ENCODE peak calls at places on chromosomes 6 and 20, in five cellular contexts. One of them, this sample, is unnamed.

GRCh38 chr6:34246563-34247391 is 2.0 kb downstream of the SMIM29 start:
- DNase-seq in OCI-LY7: peak; percentile 73
- DNase-seq in cardiac muscle cell: peak; percentile 47
- DNase-seq in CD4-positive, alpha-beta T cell: peak; percentile 29
- DNase-seq in tibial artery: no peak
- DNase-seq in this sample: no peak

GRCh38 chr6:91087864-91088263 is 501.0 kb upstream of the MAP3K7 start:
- DNase-seq in OCI-LY7: no peak
- DNase-seq in cardiac muscle cell: no peak
- DNase-seq in CD4-positive, alpha-beta T cell: no peak
- DNase-seq in tibial artery: no peak
- DNase-seq in this sample: no peak

GRCh38 chr6:41705329-41705995 is 29.9 kb downstream of the TFEB start:
- DNase-seq in OCI-LY7: no peak
- DNase-seq in cardiac muscle cell: no peak
- DNase-seq in CD4-positive, alpha-beta T cell: no peak
- DNase-seq in tibial artery: no peak
- DNase-seq in this sample: no peak

GRCh38 chr6:36724514-36725385 is 27.1 kb downstream of the RAB44 start:
- DNase-seq in OCI-LY7: peak; percentile 64
- DNase-seq in cardiac muscle cell: peak; percentile 79
- DNase-seq in CD4-positive, alpha-beta T cell: no peak
- DNase-seq in tibial artery: peak; percentile 68
- DNase-seq in this sample: peak; percentile 7

GRCh38 chr6:108915258-108915657 is 67.0 kb downstream of the ARMC2 start:
- DNase-seq in OCI-LY7: no peak
- DNase-seq in cardiac muscle cell: no peak
- DNase-seq in CD4-positive, alpha-beta T cell: no peak
- DNase-seq in tibial artery: no peak
- DNase-seq in this sample: no peak

GRCh38 chr20:36969478-36970186 is 18.1 kb upstream of the SAMHD1 start:
- DNase-seq in OCI-LY7: no peak
- DNase-seq in cardiac muscle cell: no peak
- DNase-seq in CD4-positive, alpha-beta T cell: peak; percentile 30
- DNase-seq in tibial artery: no peak
- DNase-seq in this sample: no peak

GRCh38 chr20:17226410-17227198 is at the start of gene PCSK2:
- DNase-seq in OCI-LY7: no peak
- DNase-seq in cardiac muscle cell: peak; percentile 92
- DNase-seq in CD4-positive, alpha-beta T cell: no peak
- DNase-seq in tibial artery: no peak
- DNase-seq in this sample: peak; percentile 29

GRCh38 chr20:61807426-61808160 is 258.1 kb downstream of the TAF4 start:
- DNase-seq in OCI-LY7: no peak
- DNase-seq in cardiac muscle cell: no peak
- DNase-seq in CD4-positive, alpha-beta T cell: no peak
- DNase-seq in tibial artery: no peak
- DNase-seq in this sample: no peak

GRCh38 chr20:22921595-22922421 is 113.3 kb upstream of the SSTR4 start:
- DNase-seq in OCI-LY7: no peak
- DNase-seq in cardiac muscle cell: no peak
- DNase-seq in CD4-positive, alpha-beta T cell: no peak
- DNase-seq in tibial artery: no peak
- DNase-seq in this sample: no peak

GRCh38 chr6:152062476-152062875 is 255.0 kb downstream of the ESR1 start:
- DNase-seq in OCI-LY7: no peak
- DNase-seq in cardiac muscle cell: no peak
- DNase-seq in CD4-positive, alpha-beta T cell: no peak
- DNase-seq in tibial artery: no peak
- DNase-seq in this sample: no peak

GRCh38 chr6:25278914-25279747 is at the start of gene CARMIL1:
- DNase-seq in OCI-LY7: peak; percentile 89
- DNase-seq in cardiac muscle cell: peak; percentile 90
- DNase-seq in CD4-positive, alpha-beta T cell: peak; percentile 51
- DNase-seq in tibial artery: peak; percentile 76
- DNase-seq in this sample: peak; percentile 76

DNA sequence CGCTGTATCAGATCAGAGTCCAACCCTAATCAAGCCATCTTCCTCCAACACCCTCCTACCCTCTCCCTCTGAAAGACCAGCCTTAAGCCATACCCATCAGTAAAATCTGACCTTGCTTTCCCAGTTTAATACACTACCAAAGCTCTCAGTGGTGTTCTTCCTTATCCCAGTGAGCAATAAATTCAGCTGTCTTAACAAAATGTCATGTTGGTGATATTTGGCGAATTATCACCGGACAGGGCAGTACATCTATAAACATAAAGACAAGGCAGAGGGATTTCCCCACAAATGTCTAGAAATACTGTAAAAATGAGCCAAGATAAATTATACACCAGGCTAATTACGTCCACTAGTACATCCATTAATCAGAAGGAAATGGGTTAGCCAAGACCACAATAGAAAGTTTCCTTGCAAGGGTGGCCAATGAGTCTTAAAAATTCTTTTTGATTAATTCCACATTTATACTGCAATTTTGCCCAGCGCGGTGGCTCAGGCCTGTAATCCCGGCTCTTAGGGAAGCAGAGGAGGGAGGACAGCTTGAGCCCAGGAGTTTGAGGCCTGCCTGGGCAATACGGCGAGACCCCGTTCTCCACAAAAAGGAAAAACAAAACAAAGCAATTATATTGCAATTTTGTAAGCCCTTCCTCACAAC is 905 bp downstream of the RARS2 start:
- DNase-seq in OCI-LY7: no peak
- DNase-seq in cardiac muscle cell: no peak
- DNase-seq in CD4-positive, alpha-beta T cell: no peak
- DNase-seq in tibial artery: no peak
- DNase-seq in this sample: no peak
- H3K27ac ChIP-seq in OCI-LY7: peak overlapping the region; percentile 29
- H3K27ac ChIP-seq in cardiac muscle cell: no peak overlapping the region
- H3K27ac ChIP-seq in CD4-positive, alpha-beta T cell: no peak overlapping the region
- H3K27ac ChIP-seq in tibial artery: peak overlapping the region; percentile 89
- H3K27ac ChIP-seq in this sample: no peak overlapping the region

DNA sequence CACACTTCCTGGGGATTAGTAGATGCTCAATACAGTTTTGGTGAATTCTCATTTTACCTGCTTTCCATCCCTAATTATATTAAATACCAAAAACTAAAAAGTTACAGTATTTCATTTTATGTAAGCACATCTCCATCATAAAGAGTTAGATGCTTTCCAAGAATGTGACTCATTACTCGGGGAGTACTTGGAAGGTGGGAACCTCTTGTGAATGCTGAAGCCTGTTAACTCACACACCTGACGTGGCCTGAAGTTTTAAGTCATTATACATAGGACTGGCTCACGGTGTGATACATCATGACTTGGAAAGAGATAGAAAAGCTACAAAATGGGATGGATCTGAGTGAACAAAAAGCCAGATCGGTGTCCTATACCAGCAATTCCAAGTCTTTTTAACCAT is 2.2 kb upstream of the OSER1 start:
- DNase-seq in OCI-LY7: no peak
- DNase-seq in cardiac muscle cell: no peak
- DNase-seq in CD4-positive, alpha-beta T cell: no peak
- DNase-seq in tibial artery: no peak
- DNase-seq in this sample: no peak
- H3K27ac ChIP-seq in OCI-LY7: no peak overlapping the region
- H3K27ac ChIP-seq in cardiac muscle cell: no peak overlapping the region
- H3K27ac ChIP-seq in CD4-positive, alpha-beta T cell: no peak overlapping the region
- H3K27ac ChIP-seq in tibial artery: peak overlapping the region; percentile 93
- H3K27ac ChIP-seq in this sample: no peak overlapping the region

GRCh38 chr20:49675368-49676151 is 38.1 kb downstream of the B4GALT5 start:
- DNase-seq in OCI-LY7: no peak
- DNase-seq in cardiac muscle cell: no peak
- DNase-seq in CD4-positive, alpha-beta T cell: no peak
- DNase-seq in tibial artery: no peak
- DNase-seq in this sample: no peak
- H3K27ac ChIP-seq in OCI-LY7: no peak overlapping the region
- H3K27ac ChIP-seq in cardiac muscle cell: no peak overlapping the region
- H3K27ac ChIP-seq in CD4-positive, alpha-beta T cell: no peak overlapping the region
- H3K27ac ChIP-seq in tibial artery: no peak overlapping the region
- H3K27ac ChIP-seq in this sample: no peak overlapping the region

GRCh38 chr6:47309326-47310130 is at the start of gene TNFRSF21:
- DNase-seq in OCI-LY7: peak; percentile 93
- DNase-seq in cardiac muscle cell: peak; percentile 93
- DNase-seq in CD4-positive, alpha-beta T cell: peak; percentile 45
- DNase-seq in tibial artery: peak; percentile 87
- DNase-seq in this sample: peak; percentile 86
- H3K27ac ChIP-seq in OCI-LY7: peak within 1 kb of the TSS; percentile 62
- H3K27ac ChIP-seq in cardiac muscle cell: no peak within 1 kb of the TSS
- H3K27ac ChIP-seq in CD4-positive, alpha-beta T cell: no peak within 1 kb of the TSS
- H3K27ac ChIP-seq in tibial artery: no peak within 1 kb of the TSS
- H3K27ac ChIP-seq in this sample: peak within 1 kb of the TSS; percentile 59

GRCh38 chr6:44123544-44123943 is 3.7 kb downstream of the MRPL14 start:
- DNase-seq in OCI-LY7: no peak
- DNase-seq in cardiac muscle cell: no peak
- DNase-seq in CD4-positive, alpha-beta T cell: no peak
- DNase-seq in tibial artery: no peak
- DNase-seq in this sample: no peak
- H3K27ac ChIP-seq in OCI-LY7: no peak overlapping the region
- H3K27ac ChIP-seq in cardiac muscle cell: no peak overlapping the region
- H3K27ac ChIP-seq in CD4-positive, alpha-beta T cell: no peak overlapping the region
- H3K27ac ChIP-seq in tibial artery: peak overlapping the region; percentile 47
- H3K27ac ChIP-seq in this sample: peak overlapping the region; percentile 48

GRCh38 chr6:125123468-125124249 is 29.9 kb upstream of the TPD52L1 start:
- DNase-seq in OCI-LY7: no peak
- DNase-seq in cardiac muscle cell: no peak
- DNase-seq in CD4-positive, alpha-beta T cell: no peak
- DNase-seq in tibial artery: no peak
- DNase-seq in this sample: no peak
- H3K27ac ChIP-seq in OCI-LY7: no peak overlapping the region
- H3K27ac ChIP-seq in cardiac muscle cell: no peak overlapping the region
- H3K27ac ChIP-seq in CD4-positive, alpha-beta T cell: no peak overlapping the region
- H3K27ac ChIP-seq in tibial artery: no peak overlapping the region
- H3K27ac ChIP-seq in this sample: no peak overlapping the region

DNA sequence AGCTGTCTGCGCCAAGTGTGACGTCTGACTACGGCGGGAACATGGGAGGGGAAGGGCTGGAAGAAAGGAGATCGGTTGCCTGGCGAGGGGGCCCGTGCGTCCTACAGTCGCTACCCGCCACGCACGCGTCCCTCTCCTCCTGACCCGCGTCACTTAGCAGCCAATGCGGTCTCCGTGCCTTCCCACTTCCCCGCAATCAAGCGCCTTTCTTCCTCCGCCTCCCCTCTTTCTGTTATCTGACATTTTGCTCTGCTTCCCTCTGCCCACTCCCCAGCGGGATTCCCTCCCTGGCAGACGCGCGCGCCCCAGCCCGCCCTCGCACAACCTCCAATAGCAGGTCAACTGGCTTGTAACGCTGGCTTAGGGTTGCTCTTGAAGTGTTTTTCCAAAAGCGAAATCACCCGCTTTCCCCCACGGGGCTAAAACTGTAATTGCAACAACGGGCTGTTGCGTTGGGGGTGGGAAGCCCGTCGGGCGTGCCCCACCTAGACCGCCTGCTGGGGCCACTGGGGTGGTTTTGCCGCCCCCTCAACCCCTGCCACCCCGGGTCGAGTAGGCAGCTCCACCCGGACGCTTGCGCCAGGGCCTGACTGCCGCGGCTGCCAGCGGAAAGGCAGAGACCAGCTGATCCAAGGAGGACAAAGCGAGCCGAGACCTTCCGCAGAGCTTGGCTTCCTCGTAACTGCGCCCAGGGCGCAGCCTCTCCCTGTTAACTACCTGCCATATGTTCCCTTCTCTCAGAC is 6.2 kb upstream of the SOX4 start:
- DNase-seq in OCI-LY7: no peak
- DNase-seq in cardiac muscle cell: peak; percentile 77
- DNase-seq in CD4-positive, alpha-beta T cell: no peak
- DNase-seq in tibial artery: peak; percentile 55
- DNase-seq in this sample: peak; percentile 87
- H3K27ac ChIP-seq in OCI-LY7: no peak overlapping the region
- H3K27ac ChIP-seq in cardiac muscle cell: peak overlapping the region; percentile 71
- H3K27ac ChIP-seq in CD4-positive, alpha-beta T cell: no peak overlapping the region
- H3K27ac ChIP-seq in tibial artery: peak overlapping the region; percentile 72
- H3K27ac ChIP-seq in this sample: peak overlapping the region; percentile 85

This sample was measured in caudate nucleus.